ENCODE peak calls at places on chromosomes 1 and 21, in four cellular contexts. B is HCT116, N is Karpas-422, Z is trophoblast cell. A is an unnamed sample.

GRCh38 chr1:219412772-219413171 is 200.1 kb downstream of the ZC3H11B start:
- DNase-seq in B (no peak), N (no peak), Z (no peak), A (no peak)

GRCh38 chr1:227666286-227666685 is 68.8 kb downstream of the JMJD4 start:
- DNase-seq in N (no peak), B (no peak), Z (no peak), A (no peak)

GRCh38 chr1:230171337-230172015 is 104.4 kb downstream of the GALNT2 start:
- DNase-seq in Z (no peak), N (no peak), B (no peak), A (no peak)

GRCh38 chr1:70353641-70354331 is 736 bp downstream of the ANKRD13C start:
- DNase-seq in N (peak; percentile 77), Z (peak; percentile 30), B (no peak), A (peak; percentile 56)

GRCh38 chr1:10152709-10153284 is 57.6 kb upstream of the KIF1B start:
- DNase-seq in Z (peak; percentile 67), B (peak; percentile 16), N (peak; percentile 78), A (peak; percentile 40)

GRCh38 chr1:23452011-23452411 is 27.5 kb upstream of the TCEA3 start:
- DNase-seq in B (peak; percentile 24), N (no peak), Z (peak; percentile 72), A (peak; percentile 94)

GRCh38 chr21:37337179-37337578 is 29.4 kb upstream of the DYRK1A start:
- DNase-seq in N (no peak), Z (no peak), B (no peak), A (no peak)

GRCh38 chr1:43645461-43645860 is 4.5 kb upstream of the KDM4A start:
- DNase-seq in N (no peak), Z (no peak), B (no peak), A (no peak)

GRCh38 chr1:165899461-165899941 is 72.1 kb downstream of the UCK2 start:
- DNase-seq in Z (peak; percentile 24), N (no peak), B (no peak), A (peak; percentile 46)

GRCh38 chr21:45136927-45137611 is 62.7 kb downstream of the ADARB1 start:
- DNase-seq in N (peak; percentile 90), B (peak; percentile 57), Z (peak; percentile 92), A (peak; percentile 69)

GRCh38 chr1:98264727-98265126 is 343.9 kb upstream of the DPYD start:
- DNase-seq in Z (no peak), B (no peak), N (no peak), A (no peak)

GRCh38 chr21:42102946-42103345 is 31.8 kb downstream of the UMODL1 start:
- DNase-seq in N (no peak), Z (no peak), B (no peak), A (no peak)

GRCh38 chr1:95041491-95042165 is 31.1 kb downstream of the ALG14 start:
- DNase-seq in N (peak; percentile 69), B (peak; percentile 59), Z (peak; percentile 67), A (peak; percentile 67)

GRCh38 chr1:184860985-184861754 is 106.5 kb upstream of the EDEM3 start:
- DNase-seq in N (peak; percentile 56), B (no peak), Z (no peak), A (no peak)

GRCh38 chr1:233102381-233102780 is 152.0 kb downstream of the NTPCR start:
- DNase-seq in B (no peak), N (no peak), Z (no peak), A (no peak)

GRCh38 chr1:230031131-230031530 is 35.9 kb upstream of the GALNT2 start:
- DNase-seq in Z (peak; percentile 45), B (no peak), N (no peak), A (peak; percentile 68)

GRCh38 chr1:113036639-113037321 is 36.2 kb upstream of the LRIG2 start:
- DNase-seq in N (no peak), B (no peak), Z (no peak), A (peak; percentile 84)

GRCh38 chr1:53073287-53073686 is 11.3 kb downstream of the PODN start:
- DNase-seq in N (no peak), B (no peak), Z (no peak), A (no peak)

GRCh38 chr1:202130275-202130646 is 7.5 kb downstream of the GPR37L1 start:
- DNase-seq in B (no peak), N (no peak), Z (no peak), A (no peak)

GRCh38 chr1:92583821-92584760 is 97.4 kb upstream of the GFI1 start:
- DNase-seq in B (no peak), Z (no peak), N (no peak), A (peak; percentile 79)

GRCh38 chr1:117127840-117128239 is 6.3 kb upstream of the TRIM45 start:
- DNase-seq in Z (peak; percentile 58), B (no peak), N (no peak), A (no peak)

GRCh38 chr21:24658016-24658415 is 949.3 kb downstream of the MRPL39 start:
- DNase-seq in Z (peak; percentile 8), B (no peak), N (no peak), A (no peak)

GRCh38 chr1:172851871-172852270 is 193.0 kb downstream of the FASLG start:
- DNase-seq in N (no peak), Z (no peak), B (no peak), A (no peak)

GRCh38 chr21:42013901-42014300 is 3.7 kb upstream of the ZBTB21 start:
- DNase-seq in N (no peak), B (no peak), Z (no peak), A (no peak)

GRCh38 chr1:78102082-78102481 is 56.3 kb downstream of the GIPC2 start:
- DNase-seq in B (no peak), N (no peak), Z (peak; percentile 84), A (peak; percentile 25)

GRCh38 chr1:59879556-59879955 is 47.0 kb downstream of the CYP2J2 start:
- DNase-seq in Z (peak; percentile 89), N (peak; percentile 73), B (peak; percentile 38), A (peak; percentile 57)

GRCh38 chr1:1680912-1681273 is 11.7 kb downstream of the SLC35E2B start:
- DNase-seq in Z (no peak), N (peak; percentile 34), B (no peak), A (no peak)

GRCh38 chr21:42363331-42363730 is 3.0 kb downstream of the TFF1 start:
- DNase-seq in Z (peak; percentile 52), B (no peak), N (no peak), A (no peak)

GRCh38 chr1:44812822-44813543 is 4.7 kb downstream of the BTBD19 start:
- DNase-seq in Z (peak; percentile 58), N (no peak), B (no peak), A (no peak)
- H2AFZ ChIP-seq in Z (peak overlapping the region; percentile 8), N (no peak overlapping the region), B (no peak overlapping the region), A (no peak overlapping the region)

GRCh38 chr21:14536929-14537328 is 9.2 kb downstream of the SAMSN1 start:
- DNase-seq in B (no peak), N (no peak), Z (no peak), A (no peak)

GRCh38 chr21:14542638-14543037 is 3.5 kb downstream of the SAMSN1 start:
- DNase-seq in Z (no peak), B (no peak), N (no peak), A (no peak)

GRCh38 chr21:14541840-14542495 is 4.1 kb downstream of the SAMSN1 start:
- DNase-seq in Z (peak; percentile 23), N (no peak), B (no peak), A (no peak)

GRCh38 chr21:14535702-14536101 is 10.4 kb downstream of the SAMSN1 start:
- DNase-seq in B (no peak), Z (peak; percentile 19), N (no peak), A (no peak)

DNA sequence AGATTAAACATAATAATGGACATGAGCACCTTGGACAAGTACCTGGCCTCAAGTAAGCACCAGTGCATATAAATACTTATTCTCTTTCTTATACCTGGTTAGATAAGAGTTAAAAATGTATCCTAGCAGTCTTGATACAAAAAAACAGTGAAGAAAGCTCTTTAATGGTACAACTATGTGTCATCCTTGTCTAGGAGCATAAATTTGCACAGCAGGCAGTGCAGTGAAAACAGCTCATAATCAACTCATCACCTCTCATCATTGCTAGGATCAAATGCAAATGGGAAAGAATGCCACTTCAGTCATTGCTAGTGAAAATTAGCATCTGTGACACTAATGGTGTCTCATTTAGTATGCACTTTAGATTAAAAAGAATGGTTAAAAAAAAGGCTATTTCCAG is 7.6 kb downstream of the SAMSN1 start:
- DNase-seq in B (no peak), N (no peak), Z (no peak), A (no peak)
- H3K4me3 ChIP-seq in B (no peak overlapping the region), N (no peak overlapping the region), Z (no peak overlapping the region), A (no peak overlapping the region)

DNA sequence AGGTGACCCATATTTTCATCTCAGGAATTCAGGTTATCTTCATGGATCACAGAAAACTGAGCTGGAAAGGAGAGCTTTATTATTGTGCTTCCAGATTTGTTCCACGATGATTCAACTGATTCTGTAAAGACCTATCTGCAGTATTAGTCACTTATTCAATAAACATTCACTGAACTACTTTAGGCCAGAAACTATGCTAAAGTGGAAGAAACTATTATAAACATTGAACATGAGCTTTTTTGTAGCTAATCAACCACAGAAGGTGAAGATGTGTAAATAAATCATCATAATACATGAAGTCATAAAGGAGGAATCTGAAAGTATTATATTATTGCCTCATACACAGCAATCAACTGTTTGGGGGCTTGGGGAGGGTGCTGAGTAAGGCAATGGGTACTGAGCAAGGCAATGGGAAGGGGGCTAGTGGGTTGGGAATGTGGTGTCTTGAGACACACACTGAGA is 30.6 kb upstream of the EXO1 start:
- DNase-seq in Z (peak; percentile 12), N (no peak), B (no peak), A (peak; percentile 39)
- H3K9ac ChIP-seq in Z (no peak overlapping the region), N (no peak overlapping the region), B (no peak overlapping the region), A (no peak overlapping the region)

DNA sequence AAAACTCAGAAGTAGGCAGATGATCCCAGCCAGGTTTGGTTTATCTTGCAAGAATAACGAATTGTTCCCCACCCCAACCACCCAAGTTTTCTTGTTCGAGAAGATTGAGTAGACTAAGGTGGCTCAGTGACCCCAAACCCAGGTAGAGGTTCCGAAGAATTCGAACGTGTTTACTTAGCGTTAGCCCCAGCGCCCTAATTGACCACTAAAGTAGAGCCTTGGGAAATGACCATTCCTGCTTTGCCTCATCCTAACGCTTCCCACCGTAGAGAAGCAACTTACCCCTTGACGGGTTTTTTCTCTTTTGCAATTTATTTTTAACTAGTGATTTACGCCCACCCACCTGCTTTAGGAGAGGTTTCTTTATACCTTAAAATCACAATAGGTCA is 870 bp downstream of the FBXO28 start:
- DNase-seq in N (no peak), B (no peak), Z (peak; percentile 17), A (no peak)
- H2AFZ ChIP-seq in N (no peak overlapping the region), B (no peak overlapping the region), Z (peak overlapping the region; percentile 98), A (peak overlapping the region; percentile 93)

DNA sequence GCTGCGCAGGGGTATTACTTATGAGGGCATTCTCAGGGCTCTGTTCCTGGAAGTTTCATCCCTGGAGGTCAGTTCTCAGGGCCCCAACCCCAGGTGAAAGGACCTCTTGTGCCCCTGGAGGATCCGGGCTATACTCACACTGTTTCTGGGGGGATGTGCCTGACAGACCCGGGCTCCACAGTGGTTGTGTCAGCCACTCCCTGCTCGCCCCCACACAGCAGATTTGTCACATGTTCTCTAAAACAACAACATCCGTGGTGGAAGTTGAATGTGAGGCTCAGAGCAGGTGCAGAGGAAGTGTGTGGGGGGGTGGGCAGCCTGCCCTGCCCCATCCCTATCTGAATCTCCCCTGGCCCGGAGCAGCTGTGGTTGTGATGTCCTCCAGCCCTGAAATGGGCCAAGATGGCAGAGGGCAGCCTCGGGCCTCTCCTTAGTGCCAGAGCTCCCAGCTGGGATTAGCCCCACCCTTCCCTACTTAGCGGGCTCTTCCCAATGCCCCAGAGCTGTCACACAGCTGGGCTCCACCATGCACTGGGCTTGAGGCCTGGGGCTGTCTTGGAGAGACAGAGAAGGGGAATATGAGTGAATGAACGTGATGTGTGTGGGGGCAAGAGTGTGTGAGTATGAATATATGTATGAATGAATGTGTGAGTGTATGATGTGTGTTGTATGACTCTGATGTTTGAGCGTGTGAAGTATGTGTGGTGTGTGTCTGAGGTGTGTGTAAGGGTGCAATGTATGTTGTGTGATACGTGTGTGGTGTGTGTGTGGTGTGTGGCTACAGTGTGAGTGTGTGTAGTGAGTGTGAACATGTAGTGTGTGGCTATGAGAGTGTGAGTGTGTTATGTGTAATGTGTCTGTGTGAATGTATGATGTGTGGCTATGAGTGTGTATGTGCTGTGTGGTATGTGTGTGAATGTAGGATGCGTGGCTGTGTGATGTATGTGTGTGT is 1.5 kb upstream of the FCMR start:
- DNase-seq in Z (no peak), B (no peak), N (no peak), A (no peak)
- H3K4me3 ChIP-seq in Z (no peak overlapping the region), B (no peak overlapping the region), N (no peak overlapping the region), A (no peak overlapping the region)